ENCODE peak calls at places on chromosomes 5 and 9, in four cellular contexts. Y is HepG2, F is HCT116, B is Panc1. U is an unnamed sample.

GRCh38 chr5:60196382-60197113 is 303.0 kb upstream of the PDE4D start:
- DNase-seq in Y (no peak), F (peak; percentile 12), B (no peak), U (no peak)

GRCh38 chr5:2156358-2157059 is 273.8 kb upstream of the IRX4 start:
- DNase-seq in Y (no peak), F (no peak), B (no peak), U (no peak)

GRCh38 chr9:84500218-84500617 is 159.7 kb upstream of the SLC28A3 start:
- DNase-seq in Y (no peak), F (no peak), B (no peak), U (no peak)

GRCh38 chr9:28378236-28378635 is 805.0 kb upstream of the C9orf72 start:
- DNase-seq in Y (no peak), F (no peak), B (no peak), U (no peak)

GRCh38 chr9:128636024-128636390 is 20.6 kb downstream of the DYNC2I2 start:
- DNase-seq in Y (peak; percentile 81), F (no peak), B (no peak), U (no peak)

GRCh38 chr5:15034379-15034778 is 162.8 kb upstream of the ANKH start:
- DNase-seq in Y (no peak), F (no peak), B (no peak), U (no peak)

GRCh38 chr9:33267368-33267767 is 2.5 kb downstream of the CHMP5 start:
- DNase-seq in Y (no peak), F (no peak), B (no peak), U (no peak)

GRCh38 chr9:113577525-113578261 is 114.2 kb downstream of the RGS3 start:
- DNase-seq in Y (no peak), F (no peak), B (no peak), U (peak; percentile 26)

GRCh38 chr9:117681827-117682226 is 22.4 kb upstream of the TLR4 start:
- DNase-seq in Y (no peak), F (no peak), B (no peak), U (no peak)

GRCh38 chr9:109520475-109521132 is 22.5 kb upstream of the PTPN3 start:
- DNase-seq in Y (peak; percentile 69), F (peak; percentile 72), B (peak; percentile 75), U (peak; percentile 71)

GRCh38 chr9:6777218-6777902 is 19.6 kb downstream of the KDM4C start:
- DNase-seq in Y (no peak), F (no peak), B (no peak), U (no peak)

GRCh38 chr9:134306583-134307222 is 19.6 kb upstream of the RXRA start:
- DNase-seq in Y (no peak), F (no peak), B (no peak), U (no peak)

GRCh38 chr9:104177003-104177611 is 83.0 kb downstream of the SMC2 start:
- DNase-seq in Y (peak; percentile 9), F (peak; percentile 15), B (no peak), U (no peak)

GRCh38 chr5:72654231-72654630 is 147.0 kb upstream of the ZNF366 start:
- DNase-seq in Y (no peak), F (no peak), B (no peak), U (no peak)

GRCh38 chr9:69386651-69387050 is 61.6 kb downstream of the ENTREP1 start:
- DNase-seq in Y (no peak), F (no peak), B (no peak), U (no peak)

GRCh38 chr9:105118646-105119045 is 125.8 kb upstream of the SLC44A1 start:
- DNase-seq in Y (no peak), F (no peak), B (no peak), U (no peak)

GRCh38 chr9:23229764-23230434 is 596.1 kb downstream of the ELAVL2 start:
- DNase-seq in Y (no peak), F (no peak), B (no peak), U (no peak)

DNA sequence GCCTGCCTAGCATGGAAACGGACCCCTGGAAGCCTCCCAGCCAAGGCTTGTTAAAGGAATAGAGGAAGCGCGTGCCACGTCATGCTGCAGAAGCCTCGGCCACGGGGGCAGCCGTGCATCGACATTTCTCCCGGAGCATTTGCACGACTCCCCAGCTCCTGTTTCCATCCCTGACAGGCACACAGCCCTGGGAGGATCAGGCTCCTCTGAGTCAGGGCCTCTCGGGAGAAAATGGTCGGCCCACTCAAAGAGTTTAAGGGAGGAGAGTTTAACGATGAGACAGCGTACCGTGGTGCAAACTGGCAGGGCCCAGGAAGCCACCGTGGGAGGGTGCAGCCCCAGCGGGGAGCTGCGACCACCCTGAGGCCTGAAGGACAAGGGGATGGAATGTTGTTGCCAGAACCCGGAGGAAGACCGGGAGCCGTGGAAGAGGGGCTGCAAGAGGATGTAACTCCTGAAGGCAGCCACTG is 213.6 kb downstream of the PAX5 start:
- DNase-seq in Y (no peak), F (no peak), B (no peak), U (no peak)
- TF ChIP-seq TCF7L2 in Y (no peak), F (no peak), B (no peak), U (no peak)

GRCh38 chr9:37290366-37290765 is 132.1 kb upstream of the GRHPR start:
- DNase-seq in Y (no peak), F (no peak), B (no peak), U (no peak)

GRCh38 chr9:37289631-37290030 is 132.9 kb upstream of the GRHPR start:
- DNase-seq in Y (no peak), F (no peak), B (no peak), U (no peak)

GRCh38 chr9:37293664-37294524 is 128.6 kb upstream of the GRHPR start:
- DNase-seq in Y (no peak), F (no peak), B (no peak), U (no peak)

GRCh38 chr9:37292896-37293295 is 129.6 kb upstream of the GRHPR start:
- DNase-seq in Y (no peak), F (no peak), B (no peak), U (no peak)

GRCh38 chr9:37290881-37291485 is 131.5 kb upstream of the GRHPR start:
- DNase-seq in Y (no peak), F (peak; percentile 21), B (peak; percentile 67), U (no peak)
- TF ChIP-seq TCF7L2 in Y (no peak), F (no peak), B (no peak), U (no peak)

DNA sequence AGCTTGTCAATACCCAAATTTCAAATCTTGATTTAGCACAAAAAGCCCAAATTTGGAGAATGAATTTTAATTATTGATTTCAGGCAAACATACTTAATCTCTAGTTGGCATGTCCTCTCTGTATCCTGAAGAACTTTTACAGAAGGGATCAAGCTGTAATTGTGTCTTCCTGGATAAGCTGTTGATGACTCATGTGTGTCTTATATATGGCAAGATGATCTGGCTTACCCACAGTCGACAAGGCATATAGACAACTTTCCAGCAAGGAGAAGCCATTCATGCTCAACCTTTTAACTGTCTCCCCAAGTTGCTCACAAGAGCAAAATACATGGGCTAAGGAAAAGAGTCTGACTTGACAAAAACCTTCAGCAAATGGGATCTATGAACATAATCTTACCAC is 112.5 kb upstream of the SLCO6A1 start:
- DNase-seq in Y (no peak), F (no peak), B (no peak), U (no peak)
- TF ChIP-seq TCF7L2 in Y (no peak), F (no peak), B (no peak), U (no peak)

GRCh38 chr5:140319833-140320232 is 16.9 kb upstream of the PFDN1 start:
- DNase-seq in Y (no peak), F (no peak), B (no peak), U (no peak)

GRCh38 chr5:140322751-140323731 is 20.1 kb upstream of the PFDN1 start:
- DNase-seq in Y (peak; percentile 72), F (no peak), B (no peak), U (no peak)

GRCh38 chr5:140318778-140319177 is 15.9 kb upstream of the PFDN1 start:
- DNase-seq in Y (no peak), F (no peak), B (no peak), U (no peak)

GRCh38 chr5:140324041-140324833 is 21.3 kb upstream of the PFDN1 start:
- DNase-seq in Y (peak; percentile 62), F (no peak), B (no peak), U (no peak)

DNA sequence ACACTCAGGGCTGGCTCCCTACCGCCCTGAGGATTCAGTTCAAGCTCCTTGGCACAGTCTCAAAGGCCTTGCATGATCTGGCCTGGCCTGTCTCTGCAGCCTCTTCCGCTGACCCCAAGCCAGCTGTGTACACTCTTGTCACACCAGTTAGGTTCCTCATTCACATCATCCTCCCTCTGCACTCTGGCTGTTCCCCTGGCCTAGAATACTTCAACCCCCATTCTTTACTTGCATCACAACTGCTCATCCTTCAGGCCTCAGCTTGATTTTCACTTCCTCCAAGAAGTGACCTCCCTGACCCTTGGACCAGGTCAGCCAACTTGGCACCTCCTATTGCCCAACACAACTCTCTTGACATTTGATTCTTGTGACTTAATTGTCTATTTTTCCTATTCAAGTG is 18.9 kb upstream of the PFDN1 start:
- DNase-seq in Y (no peak), F (no peak), B (no peak), U (no peak)
- TF ChIP-seq TCF7L2 in Y (no peak), F (no peak), B (no peak), U (no peak)